ENCODE peak calls at places on chromosomes 5 and 9, in five cellular contexts. P is thoracic aorta, X is AG04450, J is endodermal cell, D is endothelial cell. B is an unnamed sample.

GRCh38 chr9:13445123-13445522 is 165.6 kb upstream of the MPDZ start:
- DNase-seq in P (no peak), J (no peak), D (no peak), X (no peak), B (no peak)

GRCh38 chr9:130347036-130347435 is 81.5 kb downstream of the HMCN2 start:
- DNase-seq in D (no peak), X (no peak), P (no peak), J (peak), B (no peak)

GRCh38 chr9:126411948-126412284 is 85.3 kb downstream of the MVB12B start:
- DNase-seq in P (no peak), D (no peak), J (no peak), X (no peak), B (no peak)

GRCh38 chr9:134234001-134234660 is 69.8 kb upstream of the RNU6ATAC start:
- DNase-seq in J (no peak), X (no peak), D (no peak), P (no peak), B (no peak)

GRCh38 chr5:38099205-38100144 is 158.9 kb upstream of the EGFLAM start:
- DNase-seq in P (no peak), X (no peak), D (no peak), J (no peak), B (no peak)

GRCh38 chr5:67262202-67262601 is 65.6 kb upstream of the CD180 start:
- DNase-seq in P (no peak), D (no peak), X (no peak), J (no peak), B (no peak)

GRCh38 chr9:88243736-88244135 is 105.5 kb upstream of the SPATA31C2 start:
- DNase-seq in J (no peak), D (no peak), X (no peak), P (no peak), B (no peak)

GRCh38 chr5:33401482-33402390 is 39.0 kb upstream of the TARS1 start:
- DNase-seq in D (peak), X (no peak), P (no peak), J (no peak), B (no peak)

GRCh38 chr5:174626521-174626920 is 97.9 kb upstream of the MSX2 start:
- DNase-seq in J (peak), P (no peak), D (no peak), X (no peak), B (no peak)

GRCh38 chr9:127437497-127438264 is 13.5 kb downstream of the ZNF79 start:
- DNase-seq in D (no peak), J (peak), X (no peak), P (no peak), B (no peak)

GRCh38 chr5:16805478-16805877 is 130.6 kb downstream of the MYO10 start:
- DNase-seq in D (no peak), P (no peak), X (no peak), J (no peak), B (no peak)

GRCh38 chr5:167587768-167588167 is 703.7 kb upstream of the WWC1 start:
- DNase-seq in D (peak), X (no peak), J (peak), P (no peak), B (no peak)

GRCh38 chr5:178625679-178626483 is 969 bp downstream of the CLK4 start:
- DNase-seq in X (no peak), P (no peak), D (no peak), J (no peak), B (no peak)

GRCh38 chr5:175765858-175766257 is 105.5 kb upstream of the CPLX2 start:
- DNase-seq in D (no peak), X (no peak), J (no peak), P (no peak), B (no peak)

GRCh38 chr9:125361837-125362531 is 100.4 kb downstream of the GAPVD1 start:
- DNase-seq in D (peak), J (peak), P (no peak), X (no peak), B (no peak)

GRCh38 chr9:38015267-38015666 is 53.8 kb downstream of the SHB start:
- DNase-seq in J (no peak), X (no peak), P (no peak), D (no peak), B (no peak)

GRCh38 chr5:128111818-128112448 is 28.4 kb downstream of the SLC12A2 start:
- DNase-seq in X (peak), J (no peak), D (no peak), P (no peak), B (no peak)

GRCh38 chr9:34701023-34701768 is 8.7 kb downstream of the CCL21 start:
- DNase-seq in X (peak), D (peak), P (peak), J (peak), B (peak)

GRCh38 chr9:72441296-72442211 is 76.5 kb upstream of the ZFAND5 start:
- DNase-seq in X (no peak), P (no peak), J (no peak), D (no peak), B (no peak)

GRCh38 chr5:139190125-139190524 is 8.0 kb downstream of the SIL1 start:
- DNase-seq in P (no peak), J (no peak), X (peak), D (no peak), B (no peak)

GRCh38 chr5:139197710-139198669 is at the start of gene SIL1:
- DNase-seq in P (peak), J (peak), D (peak), X (peak), B (peak)

GRCh38 chr5:139194486-139194885 is 3.7 kb downstream of the SIL1 start:
- DNase-seq in X (no peak), D (no peak), J (no peak), P (no peak), B (no peak)

GRCh38 chr5:139188558-139189270 is 9.5 kb downstream of the SIL1 start:
- DNase-seq in J (no peak), X (no peak), P (no peak), D (no peak), B (no peak)

DNA sequence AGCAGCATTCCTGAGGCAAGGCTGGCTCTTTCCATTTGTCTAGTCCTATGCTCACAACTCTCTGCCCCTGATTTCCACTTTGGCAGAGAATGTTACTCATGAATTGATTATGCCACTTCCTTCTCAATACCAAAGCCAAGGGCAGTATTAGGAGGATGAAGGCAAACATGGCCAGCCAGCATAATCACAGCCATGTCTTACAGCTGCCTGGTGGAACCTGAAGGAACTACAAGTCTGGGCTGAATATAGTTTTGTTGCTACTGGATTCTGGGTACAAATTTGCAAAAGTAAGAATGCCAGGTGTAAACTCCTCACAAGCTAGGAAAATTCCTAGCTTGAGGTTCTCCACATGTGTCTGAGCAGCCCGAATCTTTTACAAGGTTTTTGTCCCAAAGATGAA is 4.2 kb downstream of the SIL1 start:
- DNase-seq in D (no peak), X (no peak), J (peak), P (no peak), B (no peak)
- TF ChIP-seq CTCF in D (peak), X (peak), J (peak), P (peak), B (no peak)

DNA sequence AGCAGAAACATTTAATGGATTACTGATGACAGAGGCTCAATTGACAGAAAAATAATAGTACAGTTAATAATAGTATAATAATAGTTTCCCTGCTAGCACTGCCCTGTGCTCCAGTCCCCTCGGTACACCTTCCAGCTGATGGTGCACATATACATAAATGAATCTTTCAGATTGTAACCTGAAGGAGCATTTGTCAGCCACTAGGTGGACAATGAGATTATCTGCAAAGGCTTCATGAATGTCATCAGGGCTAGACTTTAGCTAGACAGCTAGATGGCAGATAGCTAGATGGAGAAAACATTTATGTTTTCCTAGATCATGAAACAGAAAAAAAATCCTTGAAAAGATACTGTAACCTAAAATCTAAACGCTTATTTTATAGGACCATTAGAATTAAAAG is 304.4 kb upstream of the SMC2 start:
- DNase-seq in J (no peak), P (no peak), D (no peak), X (no peak), B (no peak)
- TF ChIP-seq CTCF in J (peak), P (no peak), D (no peak), X (no peak), B (no peak)

GRCh38 chr5:163506726-163507125 is 1.3 kb downstream of the MAT2B start:
- DNase-seq in P (no peak), J (no peak), D (no peak), X (no peak), B (no peak)

GRCh38 chr5:163509288-163510040 is 4.0 kb downstream of the MAT2B start:
- DNase-seq in D (no peak), P (no peak), X (no peak), J (no peak), B (no peak)

GRCh38 chr5:163505049-163505474 is 357 bp upstream of the MAT2B start:
- DNase-seq in X (no peak), J (no peak), P (no peak), D (no peak), B (no peak)

GRCh38 chr5:163505475-163506457 is at the start of gene MAT2B:
- DNase-seq in P (peak), J (peak), X (peak), D (peak), B (peak)

GRCh38 chr5:163508753-163509152 is 3.3 kb downstream of the MAT2B start:
- DNase-seq in J (no peak), D (no peak), X (no peak), P (no peak), B (no peak)
- TF ChIP-seq CTCF in J (no peak), D (no peak), X (no peak), P (no peak), B (no peak)

GRCh38 chr9:114652776-114653555 is 4.6 kb downstream of the TEX53 start:
- DNase-seq in J (no peak), D (no peak), X (no peak), P (no peak), B (no peak)

GRCh38 chr9:114657705-114658104 is at the start of gene TEX53:
- DNase-seq in J (no peak), P (no peak), D (no peak), X (no peak), B (no peak)

GRCh38 chr9:114656301-114656700 is 1.3 kb downstream of the TEX53 start:
- DNase-seq in J (no peak), P (no peak), D (no peak), X (no peak), B (no peak)

GRCh38 chr9:114655689-114656088 is 1.9 kb downstream of the TEX53 start:
- DNase-seq in P (no peak), D (no peak), X (peak), J (no peak), B (no peak)

GRCh38 chr9:114653556-114654159 is 3.9 kb downstream of the TEX53 start:
- DNase-seq in J (peak), D (peak), X (peak), P (peak), B (peak)
- TF ChIP-seq CTCF in J (peak), D (peak), X (peak), P (peak), B (peak)

GRCh38 chr5:122957457-122957856 is 79.1 kb downstream of the PPIC start:
- DNase-seq in J (no peak), D (no peak), X (no peak), P (no peak), B (no peak)
- TF ChIP-seq CTCF in J (no peak), D (no peak), X (no peak), P (no peak), B (no peak)